ENCODE peak calls at places on chromosomes 7 and 10, in four cellular contexts. One of them, this sample, is unnamed.

GRCh38 chr10:128087884-128088695 is 38.1 kb downstream of the MKI67 start:
- DNase-seq in nephron progenitor cell: no peak
- DNase-seq in GM13977: no peak
- DNase-seq in lower lobe of right lung: no peak
- DNase-seq in this sample: no peak

GRCh38 chr7:122166708-122167107 is 22.7 kb upstream of the AASS start:
- DNase-seq in nephron progenitor cell: no peak
- DNase-seq in GM13977: no peak
- DNase-seq in lower lobe of right lung: no peak
- DNase-seq in this sample: no peak

GRCh38 chr10:8331896-8332729 is 277.6 kb downstream of the GATA3 start:
- DNase-seq in nephron progenitor cell: peak; percentile 47
- DNase-seq in GM13977: peak; percentile 71
- DNase-seq in lower lobe of right lung: peak; percentile 66
- DNase-seq in this sample: no peak

GRCh38 chr10:69318997-69319727 is 40.9 kb downstream of the HK1 start:
- DNase-seq in nephron progenitor cell: peak; percentile 61
- DNase-seq in GM13977: peak; percentile 74
- DNase-seq in lower lobe of right lung: peak; percentile 89
- DNase-seq in this sample: peak; percentile 72

GRCh38 chr7:88344956-88345832 is 38.5 kb upstream of the STEAP4 start:
- DNase-seq in nephron progenitor cell: peak; percentile 75
- DNase-seq in GM13977: no peak
- DNase-seq in lower lobe of right lung: peak; percentile 74
- DNase-seq in this sample: no peak

GRCh38 chr10:114271779-114272167 is 32.7 kb downstream of the VWA2 start:
- DNase-seq in nephron progenitor cell: no peak
- DNase-seq in GM13977: no peak
- DNase-seq in lower lobe of right lung: no peak
- DNase-seq in this sample: no peak

GRCh38 chr7:121945066-121945848 is 72.3 kb downstream of the PTPRZ1 start:
- DNase-seq in nephron progenitor cell: no peak
- DNase-seq in GM13977: no peak
- DNase-seq in lower lobe of right lung: no peak
- DNase-seq in this sample: no peak

GRCh38 chr7:82594665-82595064 is 151.1 kb upstream of the CACNA2D1 start:
- DNase-seq in nephron progenitor cell: no peak
- DNase-seq in GM13977: no peak
- DNase-seq in lower lobe of right lung: no peak
- DNase-seq in this sample: no peak

GRCh38 chr7:52297128-52297527 is 738.3 kb upstream of the POM121L12 start:
- DNase-seq in nephron progenitor cell: no peak
- DNase-seq in GM13977: no peak
- DNase-seq in lower lobe of right lung: no peak
- DNase-seq in this sample: no peak

GRCh38 chr7:117588352-117588794 is 108.5 kb downstream of the CFTR start:
- DNase-seq in nephron progenitor cell: no peak
- DNase-seq in GM13977: peak; percentile 19
- DNase-seq in lower lobe of right lung: no peak
- DNase-seq in this sample: no peak

GRCh38 chr7:150329331-150330106 is 6.2 kb upstream of the ACTR3C start:
- DNase-seq in nephron progenitor cell: no peak
- DNase-seq in GM13977: no peak
- DNase-seq in lower lobe of right lung: no peak
- DNase-seq in this sample: no peak

GRCh38 chr10:61020420-61021158 is 76.6 kb upstream of the RHOBTB1 start:
- DNase-seq in nephron progenitor cell: no peak
- DNase-seq in GM13977: no peak
- DNase-seq in lower lobe of right lung: no peak
- DNase-seq in this sample: no peak

GRCh38 chr7:156650042-156650441 is 9.5 kb downstream of the RNF32 start:
- DNase-seq in nephron progenitor cell: peak; percentile 39
- DNase-seq in GM13977: no peak
- DNase-seq in lower lobe of right lung: no peak
- DNase-seq in this sample: no peak

GRCh38 chr10:103640436-103641181 is 147.1 kb downstream of the NEURL1 start:
- DNase-seq in nephron progenitor cell: no peak
- DNase-seq in GM13977: no peak
- DNase-seq in lower lobe of right lung: no peak
- DNase-seq in this sample: no peak

GRCh38 chr7:35366167-35367155 is 112.6 kb upstream of the TBX20 start:
- DNase-seq in nephron progenitor cell: no peak
- DNase-seq in GM13977: no peak
- DNase-seq in lower lobe of right lung: no peak
- DNase-seq in this sample: no peak

GRCh38 chr7:16660702-16661464 is 14.9 kb downstream of the BZW2 start:
- DNase-seq in nephron progenitor cell: no peak
- DNase-seq in GM13977: no peak
- DNase-seq in lower lobe of right lung: no peak
- DNase-seq in this sample: no peak

GRCh38 chr10:73931767-73932624 is 21.1 kb downstream of the PLAU start:
- DNase-seq in nephron progenitor cell: no peak
- DNase-seq in GM13977: peak; percentile 73
- DNase-seq in lower lobe of right lung: peak; percentile 56
- DNase-seq in this sample: no peak

GRCh38 chr7:2923886-2924574 is 79.9 kb upstream of the GNA12 start:
- DNase-seq in nephron progenitor cell: no peak
- DNase-seq in GM13977: no peak
- DNase-seq in lower lobe of right lung: peak; percentile 20
- DNase-seq in this sample: no peak

GRCh38 chr10:123748711-123749110 is 82.6 kb downstream of the GPR26 start:
- DNase-seq in nephron progenitor cell: peak; percentile 44
- DNase-seq in GM13977: no peak
- DNase-seq in lower lobe of right lung: no peak
- DNase-seq in this sample: no peak

GRCh38 chr7:36205844-36206243 is 52.8 kb downstream of the EEPD1 start:
- DNase-seq in nephron progenitor cell: no peak
- DNase-seq in GM13977: no peak
- DNase-seq in lower lobe of right lung: no peak
- DNase-seq in this sample: no peak

GRCh38 chr10:35236739-35237138 is 99.6 kb upstream of the CCNY start:
- DNase-seq in nephron progenitor cell: no peak
- DNase-seq in GM13977: no peak
- DNase-seq in lower lobe of right lung: no peak
- DNase-seq in this sample: no peak

GRCh38 chr7:12731214-12731656 is 43.8 kb downstream of the ARL4A start:
- DNase-seq in nephron progenitor cell: no peak
- DNase-seq in GM13977: no peak
- DNase-seq in lower lobe of right lung: no peak
- DNase-seq in this sample: no peak

GRCh38 chr7:98878365-98879197 is at the start of gene TRRAP:
- DNase-seq in nephron progenitor cell: peak; percentile 84
- DNase-seq in GM13977: peak; percentile 89
- DNase-seq in lower lobe of right lung: peak; percentile 82
- DNase-seq in this sample: peak; percentile 71

GRCh38 chr10:132630666-132631347 is 93.2 kb downstream of the INPP5A start:
- DNase-seq in nephron progenitor cell: no peak
- DNase-seq in GM13977: no peak
- DNase-seq in lower lobe of right lung: peak; percentile 51
- DNase-seq in this sample: no peak

GRCh38 chr7:159200421-159200820 is 55.8 kb upstream of the VIPR2 start:
- DNase-seq in nephron progenitor cell: no peak
- DNase-seq in GM13977: no peak
- DNase-seq in lower lobe of right lung: no peak
- DNase-seq in this sample: no peak

GRCh38 chr10:131173484-131174210 is 137.9 kb downstream of the TCERG1L start:
- DNase-seq in nephron progenitor cell: no peak
- DNase-seq in GM13977: no peak
- DNase-seq in lower lobe of right lung: no peak
- DNase-seq in this sample: no peak

GRCh38 chr10:74380780-74381179 is 229.8 kb downstream of the ADK start:
- DNase-seq in nephron progenitor cell: no peak
- DNase-seq in GM13977: no peak
- DNase-seq in lower lobe of right lung: no peak
- DNase-seq in this sample: no peak

GRCh38 chr10:12067336-12067735 is 1.4 kb upstream of the DHTKD1 start:
- DNase-seq in nephron progenitor cell: no peak
- DNase-seq in GM13977: no peak
- DNase-seq in lower lobe of right lung: no peak
- DNase-seq in this sample: no peak

GRCh38 chr7:35705932-35706461 is 11.1 kb upstream of the HERPUD2 start:
- DNase-seq in nephron progenitor cell: no peak
- DNase-seq in GM13977: no peak
- DNase-seq in lower lobe of right lung: no peak
- DNase-seq in this sample: no peak

DNA sequence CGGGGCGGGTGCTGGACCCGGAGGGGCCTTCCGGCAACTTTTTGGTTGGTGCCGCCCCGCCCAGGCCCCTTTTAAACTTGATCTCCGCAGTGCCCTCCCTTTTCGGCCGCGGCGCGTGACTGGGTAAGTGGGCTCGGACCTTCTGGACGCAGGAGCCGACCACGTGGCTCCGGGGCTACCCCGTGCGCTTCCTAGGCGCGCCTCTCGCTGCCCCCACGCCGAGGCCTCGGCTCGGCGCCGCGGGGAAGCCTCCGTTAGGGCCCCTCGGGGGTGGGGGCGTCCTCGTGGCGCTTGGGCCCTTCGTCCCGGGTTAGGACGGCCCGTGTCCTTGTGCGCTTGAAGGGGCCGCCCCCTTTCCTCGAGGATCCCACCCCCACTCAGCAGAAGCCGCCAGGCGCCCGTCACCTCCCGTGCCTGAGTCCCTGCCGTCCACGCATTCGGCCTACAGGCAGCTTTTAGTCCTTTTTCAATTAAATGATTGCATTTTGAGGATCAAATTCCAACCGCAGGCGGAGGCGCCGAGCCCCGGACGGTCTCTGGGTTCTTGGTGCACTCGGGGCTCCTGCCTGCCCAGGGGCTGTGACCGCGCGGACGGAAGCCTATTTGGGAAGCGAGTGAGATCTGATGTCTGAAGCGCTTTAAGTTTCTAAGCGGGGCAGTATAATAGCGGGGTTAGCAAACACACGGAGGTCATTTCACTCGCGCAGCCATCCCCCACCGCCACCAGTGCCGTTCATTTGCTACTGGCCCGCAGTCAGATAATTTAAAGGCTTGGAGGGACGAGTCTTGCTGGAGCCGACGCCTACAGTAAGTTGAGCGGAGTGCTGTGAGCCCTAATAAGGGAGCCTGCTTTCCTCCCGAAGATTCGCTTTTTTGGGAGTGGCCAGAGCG is 31.8 kb upstream of the TOMM7 start:
- DNase-seq in nephron progenitor cell: peak; percentile 78
- DNase-seq in GM13977: peak; percentile 96
- DNase-seq in lower lobe of right lung: peak; percentile 94
- DNase-seq in this sample: peak; percentile 45
- TF ChIP-seq CTCF in nephron progenitor cell: peak; percentile 59
- TF ChIP-seq CTCF in GM13977: no peak
- TF ChIP-seq CTCF in lower lobe of right lung: peak; percentile 85
- TF ChIP-seq CTCF in this sample: peak; percentile 78

GRCh38 chr10:27285093-27285492 is 44.5 kb upstream of the ACBD5 start:
- DNase-seq in nephron progenitor cell: no peak
- DNase-seq in GM13977: no peak
- DNase-seq in lower lobe of right lung: no peak
- DNase-seq in this sample: no peak
- TF ChIP-seq CTCF in nephron progenitor cell: peak; percentile 12
- TF ChIP-seq CTCF in GM13977: peak; percentile 31
- TF ChIP-seq CTCF in lower lobe of right lung: peak; percentile 18
- TF ChIP-seq CTCF in this sample: no peak

GRCh38 chr10:101444499-101444898 is 90.5 kb downstream of the BTRC start:
- DNase-seq in nephron progenitor cell: no peak
- DNase-seq in GM13977: no peak
- DNase-seq in lower lobe of right lung: no peak
- DNase-seq in this sample: no peak
- TF ChIP-seq CTCF in nephron progenitor cell: no peak
- TF ChIP-seq CTCF in GM13977: no peak
- TF ChIP-seq CTCF in lower lobe of right lung: no peak
- TF ChIP-seq CTCF in this sample: peak; percentile 26

DNA sequence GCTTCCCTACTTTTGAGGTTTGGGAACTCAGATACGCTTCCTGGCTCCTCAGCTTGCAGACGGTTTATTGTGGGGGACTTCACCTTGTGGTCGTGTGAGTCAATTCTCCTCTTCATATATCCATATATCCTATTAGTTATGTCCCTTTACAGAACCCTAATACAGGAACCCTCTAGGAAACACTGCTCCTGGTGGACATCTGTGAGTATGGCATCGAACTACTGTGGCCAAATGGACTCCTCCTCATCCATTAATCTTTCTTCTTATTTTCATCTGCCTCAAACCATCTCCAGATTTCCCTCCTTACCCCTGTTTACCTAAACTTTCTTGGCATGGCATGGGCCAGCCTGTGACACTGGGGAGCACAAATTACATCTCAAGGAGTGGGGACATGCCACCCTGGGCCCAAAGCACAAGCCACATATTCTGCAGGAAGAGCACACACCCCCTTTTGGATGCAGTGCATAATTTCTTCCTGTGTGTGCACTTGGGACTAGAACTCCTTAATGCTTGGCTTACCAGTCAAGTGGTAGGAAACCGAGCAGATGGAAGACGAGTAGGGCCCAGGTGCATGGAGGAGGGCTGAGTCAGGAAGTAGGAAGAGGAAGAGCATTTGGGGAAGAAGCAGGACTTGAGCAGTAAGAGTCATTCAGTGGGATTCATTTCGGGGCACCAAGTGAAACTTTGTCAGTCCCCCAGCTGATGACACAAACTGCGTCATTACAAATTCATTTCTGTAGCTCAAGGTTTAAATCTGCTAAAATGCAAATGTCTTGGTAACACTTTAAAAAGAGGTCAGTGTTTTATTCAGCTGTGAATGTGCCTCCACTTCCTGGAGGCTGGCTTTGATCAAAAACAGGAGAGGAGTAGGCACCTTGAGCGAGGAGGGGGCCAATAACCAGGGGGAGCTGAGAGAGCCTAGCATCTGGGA is 80.8 kb upstream of the PLXNA4 start:
- DNase-seq in nephron progenitor cell: no peak
- DNase-seq in GM13977: no peak
- DNase-seq in lower lobe of right lung: no peak
- DNase-seq in this sample: no peak
- TF ChIP-seq CTCF in nephron progenitor cell: peak; percentile 43
- TF ChIP-seq CTCF in GM13977: peak; percentile 27
- TF ChIP-seq CTCF in lower lobe of right lung: peak; percentile 22
- TF ChIP-seq CTCF in this sample: peak; percentile 45

DNA sequence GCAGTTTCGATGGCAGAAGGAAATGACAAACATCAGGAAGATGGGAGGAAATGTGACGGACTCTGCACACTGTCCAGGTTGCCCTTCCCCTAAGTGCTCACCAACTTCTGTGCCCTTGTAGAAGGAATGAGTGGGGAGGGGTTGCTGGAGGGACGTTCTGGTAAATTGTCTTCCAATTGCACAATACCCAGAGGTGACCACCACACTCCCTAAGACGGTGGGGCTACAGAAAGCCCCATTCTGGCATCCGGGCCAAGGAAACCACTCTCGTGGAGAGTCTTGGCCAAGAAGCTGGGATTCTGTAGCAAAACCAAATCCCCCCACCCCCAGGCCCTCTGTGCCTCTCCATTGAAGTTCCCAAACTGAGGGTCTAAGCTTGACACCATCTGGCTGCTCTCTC is 37.1 kb downstream of the ZMIZ1 start:
- DNase-seq in nephron progenitor cell: no peak
- DNase-seq in GM13977: no peak
- DNase-seq in lower lobe of right lung: no peak
- DNase-seq in this sample: no peak
- TF ChIP-seq CTCF in nephron progenitor cell: no peak
- TF ChIP-seq CTCF in GM13977: no peak
- TF ChIP-seq CTCF in lower lobe of right lung: no peak
- TF ChIP-seq CTCF in this sample: no peak

This sample was measured in mesothelial cell of epicardium.